ENCODE peak calls at places on chromosomes 12 and 14, in seven cellular contexts. R, D, B, I, S, P and Y are unnamed samples.

GRCh38 chr14:98564541-98564940 is 707.5 kb downstream of the BCL11B start:
- DNase-seq in R (no peak), D (no peak), B (no peak), I (no peak), S (no peak), P (no peak), Y (no peak)

GRCh38 chr14:30445394-30445793 is 113.6 kb upstream of the G2E3 start:
- DNase-seq in R (no peak), D (no peak), B (no peak), I (no peak), S (no peak), P (no peak), Y (no peak)

GRCh38 chr12:108609535-108610335 is 11.9 kb upstream of the TMEM119 start:
- DNase-seq in R (peak; percentile 41), D (no peak), B (no peak), I (peak; percentile 68), S (no peak), P (no peak), Y (no peak)

GRCh38 chr14:99519347-99519881 is 38.2 kb downstream of the CCNK start:
- DNase-seq in R (no peak), D (no peak), B (no peak), I (no peak), S (no peak), P (no peak), Y (no peak)

GRCh38 chr12:88993655-88994054 is 358.6 kb downstream of the DUSP6 start:
- DNase-seq in R (peak; percentile 12), D (peak; percentile 63), B (no peak), I (peak; percentile 19), S (no peak), P (peak; percentile 36), Y (peak; percentile 83)

GRCh38 chr12:73935817-73936216 is 601.8 kb upstream of the ATXN7L3B start:
- DNase-seq in R (no peak), D (peak; percentile 24), B (no peak), I (no peak), S (no peak), P (no peak), Y (peak; percentile 42)

GRCh38 chr12:96211989-96212388 is 17.8 kb downstream of the ELK3 start:
- DNase-seq in R (no peak), D (no peak), B (no peak), I (no peak), S (no peak), P (no peak), Y (no peak)

GRCh38 chr12:49334226-49334625 is 2.8 kb downstream of the C1QL4 start:
- DNase-seq in R (no peak), D (no peak), B (no peak), I (no peak), S (no peak), P (no peak), Y (no peak)

GRCh38 chr14:100653409-100653808 is 66.2 kb upstream of the BEGAIN start:
- DNase-seq in R (peak; percentile 53), D (no peak), B (no peak), I (peak; percentile 70), S (peak; percentile 79), P (no peak), Y (no peak)

GRCh38 chr12:123973552-123974341 is 732 bp downstream of the ZNF664 start:
- DNase-seq in R (peak; percentile 66), D (no peak), B (no peak), I (peak; percentile 70), S (peak; percentile 62), P (peak; percentile 21), Y (peak; percentile 45)

GRCh38 chr14:52025310-52025709 is 36.0 kb downstream of the RTRAF start:
- DNase-seq in R (no peak), D (no peak), B (no peak), I (no peak), S (no peak), P (no peak), Y (no peak)

GRCh38 chr14:104743461-104744380 is 9.2 kb upstream of the SIVA1 start:
- DNase-seq in R (no peak), D (no peak), B (no peak), I (no peak), S (no peak), P (no peak), Y (no peak)

GRCh38 chr12:31740618-31741017 is 11.8 kb upstream of the AMN1 start:
- DNase-seq in R (no peak), D (no peak), B (no peak), I (no peak), S (no peak), P (no peak), Y (no peak)
- TF ChIP-seq JUND in R (no peak), D (no peak), B (no peak), I (no peak), S (no peak), P (no peak), Y (no peak)

DNA sequence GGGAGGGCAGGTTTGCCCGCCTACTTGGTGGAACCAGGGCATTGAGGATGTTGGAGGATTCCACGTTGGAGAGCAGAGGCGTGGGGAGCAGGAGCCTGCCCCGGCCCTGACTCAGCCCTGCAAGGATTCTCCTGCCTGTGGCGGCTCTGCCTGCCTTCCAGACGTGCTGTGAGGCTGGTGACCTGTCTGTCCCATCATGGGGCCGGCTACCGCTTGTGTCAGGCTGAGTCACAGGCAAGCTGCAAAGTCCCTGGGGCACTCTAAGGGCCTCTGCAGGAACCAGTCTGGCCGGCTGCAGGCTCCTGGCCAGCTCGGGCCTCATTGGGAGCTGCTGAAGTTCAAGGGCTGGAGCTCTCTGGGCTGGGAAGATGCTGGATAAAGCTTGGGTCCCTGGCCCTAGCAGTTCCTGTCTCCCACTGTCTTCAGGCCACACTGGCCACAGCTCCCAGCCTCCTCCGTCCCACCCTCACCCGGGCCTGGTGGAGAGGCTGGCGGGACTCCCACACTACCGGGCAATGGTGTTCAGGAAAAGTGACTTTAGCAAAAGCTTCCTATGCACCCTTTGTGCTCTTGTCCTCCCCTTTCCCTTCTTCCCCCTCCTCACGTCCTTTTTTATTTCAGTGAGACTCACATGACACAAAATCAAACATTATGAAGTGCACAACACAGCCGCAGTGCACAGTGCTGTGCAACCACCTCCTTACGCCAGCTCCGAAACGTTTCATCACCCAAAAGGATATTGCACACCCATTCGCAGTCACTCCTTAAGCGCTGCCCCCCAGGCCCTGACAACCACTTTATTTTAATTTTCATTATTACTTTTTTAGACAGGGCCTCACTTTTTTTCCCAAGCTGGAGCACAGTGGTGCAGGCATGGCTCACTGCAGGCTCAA is 22.0 kb upstream of the ULK1 start:
- DNase-seq in R (no peak), D (peak; percentile 77), B (no peak), I (peak; percentile 42), S (no peak), P (no peak), Y (peak; percentile 98)
- TF ChIP-seq JUND in R (no peak), D (peak; percentile 80), B (no peak), I (no peak), S (no peak), P (no peak), Y (peak; percentile 68)

GRCh38 chr14:95463173-95463901 is 53.1 kb downstream of the SYNE3 start:
- DNase-seq in R (no peak), D (no peak), B (no peak), I (no peak), S (no peak), P (no peak), Y (no peak)
- TF ChIP-seq JUND in R (no peak), D (no peak), B (no peak), I (no peak), S (no peak), P (no peak), Y (no peak)

GRCh38 chr14:73786632-73786941 is 65.0 kb upstream of the PTGR2 start:
- DNase-seq in R (peak; percentile 38), D (no peak), B (no peak), I (peak; percentile 83), S (no peak), P (no peak), Y (no peak)

GRCh38 chr14:73785834-73786631 is 65.6 kb upstream of the PTGR2 start:
- DNase-seq in R (peak; percentile 77), D (peak; percentile 46), B (no peak), I (peak; percentile 74), S (peak; percentile 62), P (peak; percentile 95), Y (peak; percentile 93)

GRCh38 chr14:73788871-73789590 is 62.6 kb upstream of the PTGR2 start:
- DNase-seq in R (no peak), D (no peak), B (no peak), I (no peak), S (no peak), P (no peak), Y (no peak)

GRCh38 chr14:73786942-73787759 is 64.5 kb upstream of the PTGR2 start:
- DNase-seq in R (peak; percentile 56), D (no peak), B (no peak), I (peak; percentile 83), S (peak; percentile 81), P (no peak), Y (peak; percentile 61)

GRCh38 chr14:73787760-73788508 is 63.7 kb upstream of the PTGR2 start:
- DNase-seq in R (peak; percentile 59), D (no peak), B (no peak), I (no peak), S (no peak), P (no peak), Y (no peak)
- TF ChIP-seq JUND in R (no peak), D (no peak), B (no peak), I (no peak), S (no peak), P (no peak), Y (no peak)

GRCh38 chr12:56565510-56566101 is 44.0 kb downstream of the RBMS2 start:
- DNase-seq in R (peak; percentile 64), D (no peak), B (no peak), I (no peak), S (peak; percentile 53), P (peak; percentile 54), Y (peak; percentile 19)

GRCh38 chr12:56574210-56574609 is 52.6 kb downstream of the RBMS2 start:
- DNase-seq in R (no peak), D (no peak), B (no peak), I (no peak), S (no peak), P (no peak), Y (no peak)

GRCh38 chr12:56571131-56571530 is 49.5 kb downstream of the RBMS2 start:
- DNase-seq in R (no peak), D (no peak), B (no peak), I (no peak), S (no peak), P (no peak), Y (peak; percentile 48)
- TF ChIP-seq JUND in R (no peak), D (no peak), B (no peak), I (no peak), S (no peak), P (no peak), Y (no peak)

DNA sequence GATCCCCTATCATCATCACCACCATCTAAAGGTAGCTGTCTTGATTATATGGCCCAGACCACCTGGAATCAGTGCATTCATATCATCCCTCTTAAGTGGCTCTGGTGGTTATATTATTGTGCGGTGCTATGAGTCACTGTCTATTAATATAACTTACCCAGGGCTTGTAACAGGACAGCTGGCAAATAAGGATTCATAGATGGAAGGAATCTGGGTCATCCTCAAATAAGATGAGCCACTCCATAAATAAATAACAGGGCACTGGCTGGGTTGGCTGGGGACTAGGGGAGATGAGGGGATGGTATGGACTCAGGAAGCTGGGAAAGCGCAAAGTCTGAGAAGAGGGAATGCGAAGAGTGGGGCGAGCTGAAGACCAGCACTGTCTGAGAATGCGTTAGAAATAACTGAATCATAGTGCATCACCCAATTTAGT is 216.1 kb downstream of the NUAK1 start:
- DNase-seq in R (no peak), D (no peak), B (no peak), I (no peak), S (no peak), P (no peak), Y (no peak)
- TF ChIP-seq JUND in R (no peak), D (no peak), B (no peak), I (peak; percentile 58), S (no peak), P (no peak), Y (no peak)

GRCh38 chr12:64412458-64412857 is 8.3 kb downstream of the XPOT start:
- DNase-seq in R (no peak), D (no peak), B (no peak), I (no peak), S (no peak), P (no peak), Y (no peak)
- TF ChIP-seq JUND in R (no peak), D (no peak), B (no peak), I (no peak), S (no peak), P (no peak), Y (no peak)